ENCODE peak calls at places on chromosomes 3 and 15, in seven cellular contexts. F is CD8-positive, alpha-beta T cell; Y is prostate gland; Z is fibroblast of lung; M is uterus; R is psoas muscle; E is left ventricle myocardium inferior. Q is an unnamed sample.

GRCh38 chr3:128320551-128321340 is 145.9 kb downstream of the DNAJB8 start:
- DNase-seq in M (no peak), E (no peak), F (no peak), R (no peak), Z (no peak), Y (no peak), Q (no peak)

GRCh38 chr3:187808466-187809291 is 63.4 kb upstream of the BCL6 start:
- DNase-seq in Y (peak; percentile 86), Z (no peak), F (no peak), E (no peak), R (no peak), M (no peak), Q (no peak)

GRCh38 chr3:88988906-88989305 is 118.5 kb upstream of the EPHA3 start:
- DNase-seq in Y (no peak), R (no peak), F (no peak), M (no peak), Z (no peak), E (no peak), Q (no peak)

GRCh38 chr15:79004336-79004735 is 59.5 kb upstream of the CTSH start:
- DNase-seq in M (no peak), Y (no peak), R (no peak), Z (peak; percentile 88), F (no peak), E (no peak), Q (peak; percentile 93)

GRCh38 chr3:29555590-29555989 is 274.7 kb downstream of the RBMS3 start:
- DNase-seq in F (no peak), E (no peak), Z (peak; percentile 40), M (no peak), Y (no peak), R (no peak), Q (no peak)

GRCh38 chr15:59255647-59256380 is 49.2 kb downstream of the LDHAL6B start:
- DNase-seq in Z (peak; percentile 80), Y (no peak), M (no peak), E (no peak), R (no peak), F (no peak), Q (no peak)

GRCh38 chr15:39100106-39100505 is 480.8 kb upstream of the THBS1 start:
- DNase-seq in Z (no peak), R (no peak), Y (no peak), F (no peak), M (no peak), E (no peak), Q (no peak)

GRCh38 chr15:74723754-74724334 is 1.5 kb downstream of the CYP1A1 start:
- DNase-seq in E (no peak), R (no peak), Z (peak; percentile 70), M (no peak), Y (no peak), F (no peak), Q (peak; percentile 93)

GRCh38 chr3:37540786-37541185 is 320.9 kb upstream of the CTDSPL start:
- DNase-seq in Y (peak; percentile 74), E (no peak), Z (no peak), R (no peak), M (no peak), F (no peak), Q (no peak)

GRCh38 chr3:62567097-62568021 is 194.0 kb upstream of the FEZF2 start:
- DNase-seq in Z (peak; percentile 86), M (peak; percentile 20), F (no peak), R (peak; percentile 26), E (no peak), Y (no peak), Q (peak; percentile 88)

GRCh38 chr3:20042331-20042730 is 2.1 kb downstream of the KAT2B start:
- DNase-seq in Y (no peak), E (no peak), F (no peak), R (no peak), Z (no peak), M (no peak), Q (no peak)

GRCh38 chr3:40920041-40920440 is 279.3 kb upstream of the CTNNB1 start:
- DNase-seq in F (no peak), E (no peak), R (no peak), M (no peak), Z (peak; percentile 63), Y (no peak), Q (no peak)

GRCh38 chr3:72887378-72887722 is 496 bp upstream of the GXYLT2 start:
- DNase-seq in M (no peak), R (no peak), Z (peak; percentile 22), F (no peak), E (no peak), Y (no peak), Q (peak; percentile 83)

GRCh38 chr3:196144383-196145105 is 62.7 kb upstream of the TFRC start:
- DNase-seq in F (peak; percentile 12), M (no peak), R (no peak), Z (peak; percentile 84), Y (no peak), E (no peak), Q (peak; percentile 97)

GRCh38 chr15:62976301-62976842 is 66.2 kb upstream of the TPM1 start:
- DNase-seq in Z (peak; percentile 83), Y (no peak), E (no peak), R (no peak), F (no peak), M (no peak), Q (no peak)

GRCh38 chr3:56747150-56747549 is 54.6 kb downstream of the ARHGEF3 start:
- DNase-seq in M (no peak), F (no peak), E (no peak), Y (no peak), Z (no peak), R (no peak), Q (no peak)

GRCh38 chr15:49152552-49153337 is 2.7 kb downstream of the COPS2 start:
- DNase-seq in F (no peak), Y (no peak), E (no peak), R (no peak), M (no peak), Z (no peak), Q (no peak)

GRCh38 chr15:65083262-65083701 is 6.7 kb downstream of the KBTBD13 start:
- DNase-seq in M (no peak), F (no peak), Z (peak; percentile 57), Y (no peak), E (no peak), R (no peak), Q (peak; percentile 83)

GRCh38 chr3:23633261-23633960 is 172.3 kb upstream of the UBE2E1 start:
- DNase-seq in Y (no peak), E (no peak), Z (no peak), R (no peak), F (no peak), M (no peak), Q (no peak)

GRCh38 chr3:133023301-133023830 is 14.8 kb upstream of the TMEM108 start:
- DNase-seq in Z (no peak), E (no peak), F (no peak), R (no peak), Y (no peak), M (no peak), Q (no peak)

GRCh38 chr3:170563712-170564423 is 22.0 kb downstream of the SLC7A14 start:
- DNase-seq in E (no peak), F (no peak), Y (no peak), R (no peak), Z (peak; percentile 67), M (no peak), Q (peak; percentile 64)

DNA sequence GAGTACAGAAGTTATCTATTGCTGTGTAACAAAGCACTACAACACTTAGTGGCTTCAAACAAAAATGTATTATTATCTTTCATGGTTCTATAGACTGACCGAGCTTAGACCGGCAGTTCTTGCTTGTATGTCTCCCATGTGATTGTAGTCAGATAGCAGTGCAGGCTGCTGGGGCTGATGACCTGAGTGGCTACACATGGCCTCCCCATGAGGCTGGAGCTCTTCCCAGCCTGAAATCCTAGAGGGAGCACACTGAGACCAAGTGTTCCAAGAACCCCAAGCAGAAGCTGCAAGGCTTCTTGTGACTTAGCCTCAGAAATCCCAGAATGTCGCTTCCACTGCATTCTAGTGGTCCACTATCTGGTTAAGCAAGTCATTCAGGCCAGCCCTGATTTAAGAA is 141.2 kb upstream of the TLE3 start:
- DNase-seq in E (no peak), R (no peak), F (no peak), M (no peak), Z (no peak), Y (no peak), Q (no peak)
- H3K27ac ChIP-seq in E (no peak overlapping the region), R (no peak overlapping the region), F (no peak overlapping the region), M (no peak overlapping the region), Z (no peak overlapping the region), Y (no peak overlapping the region), Q (no peak overlapping the region)

DNA sequence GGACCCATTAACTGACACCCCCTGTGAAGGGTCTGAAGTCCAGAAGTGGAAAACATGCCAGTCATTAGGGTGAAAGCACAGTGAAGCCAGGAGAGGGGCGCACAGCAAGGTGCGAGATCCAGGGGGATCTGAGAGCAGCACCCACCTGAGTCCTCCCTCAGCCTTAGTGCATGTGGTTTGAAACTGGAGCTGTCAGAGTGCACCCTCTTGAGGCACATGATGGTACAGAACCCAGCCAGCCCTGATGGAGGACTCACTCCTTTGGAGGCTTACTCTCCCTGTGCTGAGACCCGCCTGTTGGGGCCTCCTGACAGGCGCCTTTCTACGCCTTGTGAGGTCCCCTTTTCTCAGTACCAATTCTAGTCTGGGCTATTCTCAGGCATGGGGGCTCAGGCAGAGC is 77.8 kb downstream of the IL20RB start:
- DNase-seq in Z (no peak), Y (no peak), F (no peak), M (no peak), R (no peak), E (no peak), Q (no peak)
- H3K27ac ChIP-seq in Z (no peak overlapping the region), Y (no peak overlapping the region), F (no peak overlapping the region), M (no peak overlapping the region), R (no peak overlapping the region), E (no peak overlapping the region), Q (no peak overlapping the region)

GRCh38 chr3:68893600-68894239 is 38.6 kb downstream of the TAFA4 start:
- DNase-seq in Y (no peak), Z (peak; percentile 20), F (no peak), R (no peak), M (no peak), E (no peak), Q (no peak)

GRCh38 chr3:68889328-68889727 is 43.0 kb downstream of the TAFA4 start:
- DNase-seq in Z (no peak), E (no peak), F (no peak), M (no peak), R (no peak), Y (no peak), Q (no peak)

DNA sequence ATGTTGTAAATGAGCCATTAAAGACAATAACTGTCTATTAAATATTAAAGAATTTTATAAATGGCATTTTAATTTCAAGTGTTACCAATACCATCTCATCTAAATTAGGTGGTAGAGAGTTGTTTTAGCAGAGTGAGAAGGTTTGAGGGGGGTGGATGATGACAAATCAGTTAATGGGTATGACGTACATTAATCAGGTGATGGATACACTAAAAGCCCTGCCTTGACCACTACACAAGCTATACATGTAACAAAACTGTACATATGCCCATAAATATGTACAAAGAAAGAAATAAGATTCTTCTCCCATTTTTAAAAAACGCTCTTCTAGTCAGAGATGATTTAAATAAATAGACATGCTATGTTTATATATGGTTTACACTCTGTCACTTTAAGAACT is 40.0 kb downstream of the TAFA4 start:
- DNase-seq in F (no peak), Z (no peak), M (no peak), R (no peak), Y (no peak), E (no peak), Q (no peak)
- H3K27ac ChIP-seq in F (no peak overlapping the region), Z (no peak overlapping the region), M (no peak overlapping the region), R (no peak overlapping the region), Y (no peak overlapping the region), E (no peak overlapping the region), Q (no peak overlapping the region)

DNA sequence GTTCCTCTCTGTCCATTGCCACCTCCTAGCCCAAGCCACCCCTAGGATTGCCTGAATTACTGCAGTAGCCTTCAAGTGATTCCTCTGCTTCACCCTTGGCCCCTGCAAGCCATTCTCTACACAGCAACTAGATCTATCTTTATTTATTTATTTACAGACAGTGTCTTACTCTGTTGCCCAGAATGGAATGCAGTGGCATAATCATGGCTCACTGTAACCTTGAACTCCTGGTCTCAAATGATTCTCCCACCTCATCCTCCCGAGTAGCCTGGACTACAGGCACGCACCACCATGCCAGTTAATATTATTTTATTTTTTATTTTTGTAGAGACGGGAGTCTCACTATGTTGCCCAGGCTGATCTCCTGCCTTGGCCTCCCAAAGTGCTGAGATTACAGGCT is 1.9 kb upstream of the JAGN1 start:
- DNase-seq in R (no peak), E (no peak), Z (no peak), Y (no peak), F (no peak), M (no peak), Q (no peak)
- H3K27ac ChIP-seq in R (no peak overlapping the region), E (no peak overlapping the region), Z (no peak overlapping the region), Y (no peak overlapping the region), F (no peak overlapping the region), M (no peak overlapping the region), Q (no peak overlapping the region)